ENCODE peak calls at places on chromosomes 16 and 17, in eight cellular contexts. L, P, A, W, V, H, N and K are unnamed samples.

GRCh38 chr17:56948491-56948890 is 12.4 kb downstream of the COIL start:
- DNase-seq in W (no peak), V (no peak), N (no peak), H (no peak), L (no peak), P (no peak), A (no peak), K (no peak)

GRCh38 chr16:54281535-54282201 is 4.9 kb downstream of the IRX3 start:
- DNase-seq in H (no peak), V (no peak), W (no peak), L (peak; percentile 33), A (no peak), P (no peak), N (no peak), K (no peak)

GRCh38 chr16:89805136-89805905 is 11.1 kb downstream of the FANCA start:
- DNase-seq in W (no peak), V (no peak), A (peak; percentile 43), P (no peak), L (no peak), H (no peak), N (no peak), K (no peak)

GRCh38 chr16:79598341-79599181 is 2.0 kb downstream of the MAF start:
- DNase-seq in L (peak; percentile 28), P (peak; percentile 10), W (peak; percentile 69), N (peak; percentile 64), A (peak; percentile 31), H (peak; percentile 15), V (peak; percentile 60), K (peak; percentile 21)

GRCh38 chr17:30368896-30369720 is 9.6 kb upstream of the CPD start:
- DNase-seq in P (no peak), V (no peak), L (no peak), H (no peak), A (no peak), N (no peak), W (no peak), K (no peak)

GRCh38 chr17:30332057-30332542 is 1.8 kb downstream of the TMIGD1 start:
- DNase-seq in A (peak; percentile 18), N (no peak), W (no peak), H (peak; percentile 19), L (peak; percentile 69), V (no peak), P (peak; percentile 82), K (peak; percentile 32)

GRCh38 chr16:56066617-56067016 is 124.7 kb upstream of the GNAO1 start:
- DNase-seq in A (no peak), N (no peak), P (no peak), V (no peak), W (no peak), L (no peak), H (no peak), K (no peak)

GRCh38 chr16:56950455-56950854 is 11.3 kb upstream of the CETP start:
- DNase-seq in L (no peak), V (no peak), H (no peak), A (no peak), N (no peak), W (no peak), P (no peak), K (no peak)

GRCh38 chr17:3535253-3535995 is 22.2 kb downstream of the TRPV3 start:
- DNase-seq in W (peak; percentile 68), L (peak; percentile 40), H (peak; percentile 31), P (peak; percentile 87), N (peak; percentile 74), V (peak; percentile 51), A (peak; percentile 19), K (no peak)

GRCh38 chr17:20930065-20930760 is 112.6 kb downstream of the USP22 start:
- DNase-seq in A (no peak), V (no peak), P (no peak), H (no peak), L (no peak), N (no peak), W (no peak), K (no peak)

GRCh38 chr16:9260665-9261064 is 169.2 kb downstream of the HAPSTR1 start:
- DNase-seq in W (no peak), V (no peak), H (no peak), L (no peak), A (no peak), N (no peak), P (no peak), K (no peak)

GRCh38 chr17:79047291-79047920 is 23.4 kb downstream of the C1QTNF1 start:
- DNase-seq in H (no peak), L (no peak), A (no peak), P (no peak), V (no peak), W (no peak), N (peak; percentile 43), K (no peak)

GRCh38 chr16:46651305-46651704 is 30.1 kb upstream of the SHCBP1 start:
- DNase-seq in P (no peak), W (no peak), H (no peak), A (no peak), N (no peak), L (no peak), V (no peak), K (no peak)

GRCh38 chr17:63578769-63579111 is 22.0 kb upstream of the TACO1 start:
- DNase-seq in W (no peak), L (no peak), V (no peak), N (no peak), P (no peak), A (no peak), H (no peak), K (no peak)

GRCh38 chr16:15950167-15950854 is 895 bp downstream of the ABCC1 start:
- DNase-seq in W (peak; percentile 48), H (no peak), L (peak; percentile 70), A (no peak), V (peak; percentile 36), N (peak; percentile 22), P (peak; percentile 61), K (peak; percentile 47)

GRCh38 chr16:47561286-47561685 is 100.2 kb downstream of the PHKB start:
- DNase-seq in N (no peak), L (no peak), H (no peak), P (no peak), A (no peak), V (no peak), W (no peak), K (no peak)

GRCh38 chr17:14471052-14471451 is 170.2 kb downstream of the HS3ST3B1 start:
- DNase-seq in L (no peak), W (no peak), H (no peak), P (no peak), V (no peak), N (no peak), A (no peak), K (peak; percentile 51)

GRCh38 chr16:4940719-4941118 is 3.8 kb upstream of the PPL start:
- DNase-seq in W (no peak), P (no peak), L (no peak), A (no peak), N (no peak), H (no peak), V (no peak), K (no peak)

GRCh38 chr17:40535924-40536717 is 29.2 kb downstream of the CCR7 start:
- DNase-seq in H (no peak), N (peak; percentile 61), V (peak; percentile 82), W (peak; percentile 61), L (no peak), P (no peak), A (no peak), K (no peak)

GRCh38 chr17:19317359-19318095 is 45.0 kb downstream of the B9D1 start:
- DNase-seq in H (no peak), L (peak; percentile 86), A (peak; percentile 75), N (peak; percentile 85), V (no peak), W (peak; percentile 93), P (peak; percentile 68), K (no peak)

GRCh38 chr17:81912441-81913309 is 1.5 kb upstream of the PCYT2 start:
- DNase-seq in W (no peak), L (no peak), V (no peak), N (no peak), P (no peak), H (no peak), A (no peak), K (peak; percentile 89)

GRCh38 chr17:79921411-79922160 is 82.3 kb upstream of the CBX4 start:
- DNase-seq in P (peak; percentile 77), A (no peak), L (no peak), W (no peak), N (no peak), H (no peak), V (no peak), K (no peak)

DNA sequence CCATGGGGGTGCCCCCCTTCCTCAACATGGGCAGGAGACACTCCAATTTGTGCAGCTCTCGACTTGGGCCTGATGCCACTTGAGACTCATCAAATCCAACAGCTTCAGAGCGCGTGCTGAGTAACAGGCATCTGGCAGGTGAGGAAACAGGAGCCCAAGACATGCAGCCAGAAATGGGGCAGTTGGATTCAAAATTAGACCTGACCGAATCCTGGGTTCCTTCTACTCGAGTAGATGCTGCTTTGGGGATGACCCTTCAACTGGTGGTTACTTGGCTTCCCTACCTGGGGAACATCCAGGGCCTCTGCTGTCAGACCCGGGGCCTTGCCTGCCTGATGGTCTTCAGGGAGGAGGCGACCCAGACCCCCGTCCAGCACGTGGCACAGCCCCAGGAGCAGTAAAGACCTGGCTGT is 488 bp upstream of the NTN3 start:
- DNase-seq in V (no peak), N (no peak), L (peak; percentile 59), H (no peak), A (no peak), W (no peak), P (no peak), K (peak; percentile 53)
- TF ChIP-seq CTCF in V (no peak), N (no peak), L (no peak), H (no peak), A (no peak), W (no peak), P (no peak), K (no peak)

GRCh38 chr17:58660621-58661020 is 31.2 kb downstream of the TEX14 start:
- DNase-seq in L (no peak), N (no peak), V (no peak), W (no peak), A (no peak), H (no peak), P (no peak), K (no peak)
- TF ChIP-seq CTCF in L (no peak), N (no peak), V (no peak), W (no peak), A (no peak), H (no peak), P (no peak), K (no peak)

GRCh38 chr16:67531247-67531646 is 2.6 kb downstream of the RIPOR1 start:
- DNase-seq in A (no peak), H (no peak), P (no peak), N (no peak), W (no peak), L (peak; percentile 61), V (no peak), K (no peak)
- TF ChIP-seq CTCF in A (no peak), H (no peak), P (no peak), N (no peak), W (no peak), L (no peak), V (no peak), K (no peak)

GRCh38 chr16:48865511-48865910 is 255.5 kb upstream of the N4BP1 start:
- DNase-seq in V (no peak), H (no peak), W (no peak), P (no peak), A (no peak), N (no peak), L (no peak), K (no peak)

GRCh38 chr16:48864055-48864454 is 254.1 kb upstream of the N4BP1 start:
- DNase-seq in N (no peak), P (no peak), H (no peak), V (no peak), W (no peak), L (no peak), A (no peak), K (no peak)

GRCh38 chr16:48860341-48860740 is 250.4 kb upstream of the N4BP1 start:
- DNase-seq in P (no peak), N (no peak), A (no peak), W (no peak), H (no peak), V (no peak), L (no peak), K (peak; percentile 41)

GRCh38 chr16:48862087-48862532 is 252.1 kb upstream of the N4BP1 start:
- DNase-seq in N (peak; percentile 16), L (no peak), H (no peak), P (no peak), V (no peak), W (no peak), A (no peak), K (peak; percentile 81)
- TF ChIP-seq CTCF in N (peak; percentile 8), L (no peak), H (no peak), P (peak; percentile 23), V (no peak), W (no peak), A (no peak), K (peak; percentile 38)